ENCODE peak calls at places on chromosomes 3 and 15, in four cellular contexts. R is H1, B is trophoblast cell, M is IMR-90. G is an unnamed sample.

GRCh38 chr15:97077930-97078329 is 747.4 kb downstream of the NR2F2 start:
- DNase-seq in M (no peak), B (no peak), R (no peak), G (no peak)

GRCh38 chr3:16253601-16254000 is 11.1 kb downstream of the DPH3 start:
- DNase-seq in B (no peak), R (no peak), M (no peak), G (no peak)

GRCh38 chr15:70742928-70743327 is 20.4 kb downstream of the UACA start:
- DNase-seq in M (no peak), R (no peak), B (no peak), G (no peak)

GRCh38 chr3:124615896-124616543 is 114.2 kb upstream of the UMPS start:
- DNase-seq in R (no peak), M (no peak), B (no peak), G (no peak)

GRCh38 chr15:87949934-87950298 is 306.6 kb downstream of the NTRK3 start:
- DNase-seq in B (no peak), R (no peak), M (no peak), G (no peak)

GRCh38 chr15:98801234-98801561 is 152.9 kb downstream of the IGF1R start:
- DNase-seq in R (no peak), B (no peak), M (no peak), G (peak; percentile 62)

GRCh38 chr3:189630667-189631372 is 369 bp upstream of the TP63 start:
- DNase-seq in R (no peak), M (no peak), B (no peak), G (no peak)

GRCh38 chr15:69755571-69756310 is 303.1 kb downstream of the RPLP1 start:
- DNase-seq in R (no peak), B (no peak), M (no peak), G (no peak)

GRCh38 chr15:28983432-28984311 is 97.9 kb downstream of the APBA2 start:
- DNase-seq in M (no peak), R (no peak), B (no peak), G (no peak)
- H2AFZ ChIP-seq in M (no peak overlapping the region), R (no peak overlapping the region), B (no peak overlapping the region), G (no peak overlapping the region)

DNA sequence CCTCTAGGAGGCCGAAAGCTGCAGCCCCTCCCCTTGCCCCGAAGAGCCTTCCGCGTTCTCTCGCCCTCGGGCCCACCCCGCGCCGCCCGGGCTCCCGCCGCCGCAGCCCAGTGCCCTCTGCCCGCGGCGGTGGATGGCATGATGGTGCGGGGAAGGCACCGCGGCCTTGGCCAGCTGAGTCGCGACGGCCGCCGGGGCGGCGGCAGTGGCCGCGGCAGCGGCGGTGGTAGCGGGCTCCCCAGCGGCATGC is 1.2 kb downstream of the TLNRD1 start:
- DNase-seq in M (no peak), B (no peak), R (no peak), G (no peak)
- H3K9ac ChIP-seq in M (peak overlapping the region; percentile 76), B (peak overlapping the region; percentile 70), R (no peak overlapping the region), G (peak overlapping the region; percentile 92)

GRCh38 chr3:129650256-129650872 is 43.9 kb upstream of the PLXND1 start:
- DNase-seq in R (no peak), B (peak; percentile 77), M (peak; percentile 84), G (peak; percentile 56)
- H3K18ac ChIP-seq in R (no peak overlapping the region), B (no peak overlapping the region), M (no peak overlapping the region), G (no peak overlapping the region)

DNA sequence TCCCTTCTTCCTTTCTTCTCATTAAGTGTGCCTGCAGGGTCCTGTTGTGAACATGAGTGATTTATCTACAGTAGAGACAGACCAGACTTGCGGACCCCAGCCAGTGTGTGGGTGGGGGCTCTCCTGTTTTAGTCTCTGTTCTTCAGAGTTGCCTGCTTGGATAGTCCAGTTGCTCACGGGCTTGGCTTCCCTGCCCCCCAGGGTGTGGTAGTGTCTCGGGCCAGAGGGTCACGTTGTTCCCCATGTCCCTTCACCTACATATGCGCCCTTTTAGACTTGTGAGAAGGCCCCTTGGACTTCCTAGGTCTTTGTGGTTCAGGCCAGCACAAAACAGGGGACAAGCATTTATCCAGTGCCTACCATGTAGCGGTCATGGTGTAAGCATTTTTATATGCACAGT is 85.8 kb downstream of the AAGAB start:
- DNase-seq in M (no peak), R (no peak), B (no peak), G (no peak)
- H2AFZ ChIP-seq in M (peak overlapping the region; percentile 58), R (no peak overlapping the region), B (no peak overlapping the region), G (no peak overlapping the region)

GRCh38 chr15:40421246-40422157 is 15.9 kb downstream of the IVD start:
- DNase-seq in M (peak; percentile 52), B (peak; percentile 90), R (peak; percentile 62), G (peak; percentile 62)

GRCh38 chr15:40416056-40416455 is 10.5 kb downstream of the IVD start:
- DNase-seq in R (no peak), B (no peak), M (no peak), G (no peak)

GRCh38 chr15:40418126-40418525 is 12.5 kb downstream of the IVD start:
- DNase-seq in M (no peak), B (no peak), R (no peak), G (no peak)

GRCh38 chr15:40420793-40421192 is 15.2 kb downstream of the IVD start:
- DNase-seq in R (no peak), B (no peak), M (no peak), G (no peak)

GRCh38 chr15:40420071-40420713 is 14.6 kb downstream of the IVD start:
- DNase-seq in M (no peak), R (no peak), B (no peak), G (no peak)
- H3K9ac ChIP-seq in M (no peak overlapping the region), R (no peak overlapping the region), B (no peak overlapping the region), G (no peak overlapping the region)

DNA sequence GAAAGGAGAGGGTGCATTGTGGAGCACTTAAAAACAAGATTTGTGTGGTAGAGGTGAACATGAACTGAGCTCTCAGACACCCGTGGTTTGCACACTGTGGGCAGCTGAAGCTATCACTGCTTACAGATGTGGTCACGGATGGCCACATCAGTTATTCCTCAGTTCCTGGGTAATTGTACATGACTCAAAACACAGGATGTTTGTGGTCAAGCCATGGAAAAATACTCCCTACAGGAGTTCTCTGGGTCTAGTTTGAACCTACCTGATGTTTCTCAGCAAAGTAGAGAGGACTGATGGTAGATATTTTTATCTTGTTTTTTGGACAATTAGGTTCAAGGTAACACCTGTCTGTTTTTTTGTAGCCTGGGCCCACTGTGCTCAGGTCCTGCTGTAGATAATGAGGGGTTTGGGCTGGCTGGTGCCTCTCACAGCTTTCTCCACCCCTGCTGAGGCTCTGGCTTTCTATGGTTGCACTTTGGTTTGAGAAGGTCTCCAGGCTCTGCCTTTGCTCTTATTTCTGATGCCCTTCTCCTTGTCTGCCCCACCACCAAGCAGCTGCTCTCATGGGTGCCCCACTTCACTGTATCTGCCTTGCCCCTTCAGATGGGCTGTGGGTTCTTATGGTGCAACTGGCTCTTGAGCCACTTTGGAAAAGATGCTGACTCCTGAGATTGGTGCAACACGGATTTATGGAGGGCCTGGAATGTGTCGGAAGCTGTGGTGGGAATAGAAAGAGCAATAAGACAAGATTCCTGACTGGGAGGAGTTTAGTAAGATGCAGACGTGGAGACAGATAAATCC is 40.1 kb downstream of the CDCP1 start:
- DNase-seq in B (no peak), M (peak; percentile 94), R (no peak), G (no peak)
- H3K18ac ChIP-seq in B (no peak overlapping the region), M (peak overlapping the region; percentile 86), R (no peak overlapping the region), G (peak overlapping the region; percentile 27)

GRCh38 chr15:61530769-61531168 is 301.7 kb upstream of the RORA start:
- DNase-seq in R (no peak), M (no peak), B (no peak), G (no peak)

GRCh38 chr15:61524091-61524490 is 295.0 kb upstream of the RORA start:
- DNase-seq in R (no peak), M (no peak), B (no peak), G (no peak)

GRCh38 chr15:61522375-61522774 is 293.3 kb upstream of the RORA start:
- DNase-seq in B (no peak), M (no peak), R (no peak), G (no peak)

GRCh38 chr15:61528590-61528929 is 299.5 kb upstream of the RORA start:
- DNase-seq in R (no peak), B (no peak), M (no peak), G (no peak)

GRCh38 chr15:61527836-61528589 is 298.9 kb upstream of the RORA start:
- DNase-seq in R (no peak), M (no peak), B (no peak), G (no peak)
- H2AFZ ChIP-seq in R (peak overlapping the region; percentile 97), M (no peak overlapping the region), B (no peak overlapping the region), G (peak overlapping the region; percentile 56)

GRCh38 chr15:29312387-29312786 is 42.8 kb upstream of the NSMCE3 start:
- DNase-seq in R (no peak), M (peak; percentile 67), B (no peak), G (no peak)
- H3K9ac ChIP-seq in R (no peak overlapping the region), M (no peak overlapping the region), B (no peak overlapping the region), G (no peak overlapping the region)

DNA sequence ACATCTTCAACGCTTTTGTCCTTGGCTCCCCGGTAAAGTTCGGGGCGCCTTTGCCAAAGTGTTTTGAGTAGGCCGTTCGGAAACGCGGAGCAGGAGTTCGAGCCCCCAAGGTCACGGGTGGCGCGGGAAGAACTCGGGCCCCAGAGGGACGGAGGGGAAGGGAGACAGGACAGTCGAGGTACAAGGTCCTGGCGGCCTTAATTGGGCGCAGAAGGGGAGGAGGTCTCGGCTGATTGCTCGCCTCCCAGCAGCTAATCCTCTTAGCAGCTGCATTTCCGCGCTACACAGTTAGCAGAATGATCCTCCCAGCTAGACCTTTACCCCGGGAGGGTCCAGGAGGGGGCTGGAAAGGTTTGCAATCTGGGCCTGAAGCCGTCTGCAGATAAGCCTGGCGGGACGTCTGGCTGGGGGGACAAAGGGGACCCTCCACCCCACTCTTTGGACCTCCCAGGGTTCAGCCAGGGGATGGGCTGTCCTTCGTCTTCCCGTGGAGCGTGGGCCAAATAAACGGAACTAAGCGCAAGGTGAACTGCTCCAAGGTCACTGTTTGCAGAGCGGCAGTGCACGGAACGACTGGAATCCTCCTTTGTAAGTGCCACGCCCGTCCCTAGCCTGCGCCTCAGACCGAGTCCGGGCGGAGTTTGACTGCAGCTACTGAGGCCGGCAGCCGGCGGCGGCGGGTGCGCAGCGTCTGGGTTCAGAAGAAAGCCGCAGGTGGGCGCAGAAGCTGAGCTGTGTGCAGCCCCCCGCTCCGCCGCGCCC is 7.2 kb downstream of the EOMES start:
- DNase-seq in B (peak; percentile 57), R (no peak), M (no peak), G (no peak)
- H3K18ac ChIP-seq in B (no peak overlapping the region), R (peak overlapping the region; percentile 28), M (no peak overlapping the region), G (peak overlapping the region; percentile 44)

DNA sequence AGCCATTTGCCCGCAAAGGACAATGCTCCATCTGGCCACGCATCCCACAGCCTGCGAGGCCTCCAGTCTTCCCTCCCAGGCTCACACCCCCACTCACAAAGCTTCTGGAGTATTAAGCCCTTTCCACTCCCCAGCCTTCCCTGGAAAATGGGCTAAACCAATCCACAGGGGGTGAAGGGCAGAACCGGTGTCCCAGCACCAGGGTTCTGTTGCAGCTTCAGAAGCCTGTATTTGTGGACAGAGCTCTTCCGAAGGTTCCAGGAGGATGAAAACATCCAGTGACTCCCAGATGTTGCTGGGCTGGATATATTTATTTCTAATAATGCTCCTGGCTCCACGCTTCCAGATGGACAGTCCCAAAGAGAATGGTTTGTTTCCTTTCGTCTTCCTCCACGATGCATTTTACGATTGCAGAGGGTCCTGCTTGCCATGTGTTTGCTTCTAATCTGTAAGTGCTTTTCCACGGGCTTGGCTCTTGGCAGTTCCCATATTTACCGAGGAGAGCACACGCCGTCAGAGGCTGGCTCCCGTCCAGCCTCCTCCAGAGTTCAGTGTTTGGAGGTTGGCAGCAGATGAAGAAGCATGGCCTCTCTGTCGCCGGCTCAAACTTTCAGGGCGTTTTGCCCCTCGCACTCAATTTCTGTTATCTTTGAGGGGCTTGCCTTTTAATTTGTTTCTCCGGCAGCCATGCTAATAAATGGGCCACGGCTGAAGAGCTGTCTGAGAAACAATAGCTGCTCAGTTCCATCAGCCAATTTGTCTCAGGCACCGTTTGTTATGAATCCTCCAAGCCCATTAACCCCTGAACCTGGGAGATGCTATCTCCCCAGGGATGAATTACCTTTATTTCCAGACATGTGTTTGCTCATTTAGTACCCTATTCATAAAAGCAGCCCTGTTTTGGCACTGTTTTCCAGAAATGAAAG is 367.9 kb upstream of the PROK2 start:
- DNase-seq in M (peak; percentile 69), B (no peak), R (no peak), G (no peak)
- H2AFZ ChIP-seq in M (peak overlapping the region; percentile 4), B (no peak overlapping the region), R (no peak overlapping the region), G (no peak overlapping the region)